ENCODE peak calls at places on chromosomes 4 and X, in six cellular contexts. J, Q, G, F, L and Y are unnamed samples.

GRCh38 chr4:94636004-94636403 is 121.8 kb upstream of the BMPR1B start:
- DNase-seq in J (no peak), Q (no peak), G (no peak), F (no peak), L (no peak), Y (no peak)

GRCh38 chrX:141341341-141341740 is 99.0 kb upstream of the SPANXC start:
- DNase-seq in J (no peak), Q (no peak), G (no peak), F (no peak), L (no peak), Y (no peak)

GRCh38 chr4:173879286-173879908 is 349.4 kb upstream of the HAND2 start:
- DNase-seq in J (no peak), Q (no peak), G (no peak), F (no peak), L (no peak), Y (no peak)

GRCh38 chr4:124199755-124200154 is 512.8 kb downstream of the ANKRD50 start:
- DNase-seq in J (no peak), Q (no peak), G (no peak), F (no peak), L (no peak), Y (no peak)

GRCh38 chr4:40908297-40908696 is 158.5 kb downstream of the NSUN7 start:
- DNase-seq in J (peak), Q (no peak), G (peak), F (no peak), L (no peak), Y (peak)

GRCh38 chr4:74930166-74930565 is 2.8 kb upstream of the PARM1 start:
- DNase-seq in J (no peak), Q (no peak), G (no peak), F (no peak), L (no peak), Y (no peak)

GRCh38 chr4:6498511-6499240 is 26.3 kb upstream of the PPP2R2C start:
- DNase-seq in J (no peak), Q (no peak), G (no peak), F (no peak), L (no peak), Y (no peak)

GRCh38 chr4:185165605-185166063 is 22.6 kb downstream of the SLC25A4 start:
- DNase-seq in J (no peak), Q (peak), G (no peak), F (no peak), L (no peak), Y (no peak)

GRCh38 chr4:67712650-67713530 is 11.9 kb upstream of the UBA6 start:
- DNase-seq in J (no peak), Q (no peak), G (no peak), F (no peak), L (no peak), Y (no peak)
- TF ChIP-seq ATF3 in J (no peak), Q (no peak), G (no peak), F (no peak), L (no peak), Y (no peak)

GRCh38 chrX:139194571-139195280 is 335.8 kb upstream of the F9 start:
- DNase-seq in J (peak), Q (no peak), G (no peak), F (peak), L (no peak), Y (no peak)
- TF ChIP-seq ATF3 in J (no peak), Q (no peak), G (no peak), F (no peak), L (no peak), Y (no peak)

DNA sequence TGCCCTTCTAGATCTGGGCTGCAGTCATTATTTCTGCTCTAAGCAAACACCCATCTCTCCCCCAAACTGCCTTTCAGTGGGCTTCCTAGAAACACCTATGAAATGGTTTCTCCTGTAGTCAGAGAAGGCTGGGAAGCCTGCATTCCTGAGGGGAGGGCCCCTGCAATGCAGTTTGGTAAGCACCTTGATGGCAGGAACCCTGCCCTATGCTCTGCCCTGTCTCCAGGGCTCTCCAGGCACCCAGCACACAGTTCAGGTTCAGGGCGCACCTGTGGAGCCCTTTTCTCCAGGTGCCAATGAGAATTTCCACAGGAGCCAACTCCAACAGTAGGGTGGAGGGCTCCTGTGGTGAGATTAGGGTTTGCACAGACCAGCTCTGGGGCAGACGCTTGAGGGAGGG is 69.1 kb upstream of the FBXW7 start:
- DNase-seq in J (peak), Q (no peak), G (no peak), F (no peak), L (no peak), Y (no peak)
- TF ChIP-seq ATF3 in J (no peak), Q (no peak), G (no peak), F (no peak), L (no peak), Y (no peak)

GRCh38 chr4:114673306-114673705 is 74.7 kb downstream of the UGT8 start:
- DNase-seq in J (no peak), Q (no peak), G (no peak), F (no peak), L (no peak), Y (no peak)

GRCh38 chr4:114677346-114677979 is 78.9 kb downstream of the UGT8 start:
- DNase-seq in J (no peak), Q (no peak), G (no peak), F (no peak), L (no peak), Y (no peak)
- TF ChIP-seq ATF3 in J (no peak), Q (no peak), G (no peak), F (no peak), L (no peak), Y (no peak)

GRCh38 chrX:26909728-26910127 is 553.4 kb downstream of the PPP4R3C start:
- DNase-seq in J (no peak), Q (no peak), G (no peak), F (no peak), L (no peak), Y (no peak)
- TF ChIP-seq ATF3 in J (no peak), Q (no peak), G (no peak), F (no peak), L (no peak), Y (no peak)